ENCODE peak calls at places on chromosomes 13 and 19, in five cellular contexts. N, M, U, C and Y are unnamed samples.

GRCh38 chr19:36627057-36627456 is 21.9 kb downstream of the ZNF382 start:
- DNase-seq in N (no peak), M (no peak), U (no peak), C (no peak), Y (no peak)

GRCh38 chr19:3986260-3987041 is 1.2 kb upstream of the EEF2 start:
- DNase-seq in N (peak), M (peak), U (no peak), C (peak), Y (peak)

GRCh38 chr19:10339380-10339960 is at the start of gene ICAM3:
- DNase-seq in N (peak), M (no peak), U (peak), C (no peak), Y (no peak)

GRCh38 chr13:68304287-68304893 is 1074.3 kb upstream of the PCDH9 start:
- DNase-seq in N (no peak), M (no peak), U (no peak), C (no peak), Y (peak)

GRCh38 chr19:33568706-33569105 is 47.1 kb upstream of the PEPD start:
- DNase-seq in N (no peak), M (no peak), U (no peak), C (no peak), Y (no peak)

GRCh38 chr13:104671901-104672300 is 1605.7 kb upstream of the SLC10A2 start:
- DNase-seq in N (no peak), M (no peak), U (no peak), C (no peak), Y (no peak)

GRCh38 chr19:49339364-49340068 is 4.3 kb downstream of the CD37 start:
- DNase-seq in N (no peak), M (peak), U (no peak), C (peak), Y (peak)

GRCh38 chr13:114053026-114053425 is 79.2 kb upstream of the C13orf46 start:
- DNase-seq in N (no peak), M (peak), U (no peak), C (peak), Y (no peak)

GRCh38 chr13:110304256-110304655 is 2.7 kb downstream of the COL4A1 start:
- DNase-seq in N (no peak), M (peak), U (no peak), C (no peak), Y (no peak)

GRCh38 chr19:46834984-46835383 is 15.7 kb downstream of the AP2S1 start:
- DNase-seq in N (no peak), M (no peak), U (no peak), C (no peak), Y (no peak)

GRCh38 chr19:2227415-2228156 is 8.5 kb downstream of the PLEKHJ1 start:
- DNase-seq in N (no peak), M (no peak), U (no peak), C (peak), Y (no peak)

GRCh38 chr19:6947745-6948144 is 60.4 kb downstream of the ADGRE1 start:
- DNase-seq in N (peak), M (no peak), U (peak), C (no peak), Y (no peak)

GRCh38 chr13:31919241-31919640 is 112.3 kb upstream of the FRY start:
- DNase-seq in N (no peak), M (no peak), U (no peak), C (no peak), Y (no peak)

GRCh38 chr19:19094513-19094912 is 30.7 kb downstream of the SLC25A42 start:
- DNase-seq in N (no peak), M (no peak), U (no peak), C (no peak), Y (no peak)

GRCh38 chr13:101127741-101128353 is 288.5 kb downstream of the NALCN start:
- DNase-seq in N (no peak), M (peak), U (no peak), C (no peak), Y (peak)

GRCh38 chr19:17255150-17255621 is 9.4 kb downstream of the USHBP1 start:
- DNase-seq in N (no peak), M (no peak), U (no peak), C (no peak), Y (no peak)

GRCh38 chr19:11373885-11374448 is 499 bp upstream of the SWSAP1 start:
- DNase-seq in N (no peak), M (no peak), U (no peak), C (no peak), Y (no peak)

GRCh38 chr19:1512671-1513491 is at the start of gene ADAMTSL5:
- DNase-seq in N (no peak), M (peak), U (peak), C (no peak), Y (peak)